ENCODE peak calls at places on chromosomes 3 and 15, in eight cellular contexts. V is adrenal gland, W is sigmoid colon, L is kidney epithelial cell, Z is tibial artery, F is psoas muscle, D is neural progenitor cell, Y is body of pancreas. G is an unnamed sample. For H3K36me3, the result is how much of the 10 kb centered on the place peaks cover.

GRCh38 chr3:45137656-45138181 is 8.5 kb downstream of the CDCP1 start:
- DNase-seq in V (no peak), W (no peak), L (no peak), Z (no peak), F (no peak), D (no peak), Y (peak), G (peak)

GRCh38 chr3:14780927-14781507 is 37.7 kb upstream of the FGD5 start:
- DNase-seq in V (no peak), W (peak), L (peak), Z (no peak), F (peak), D (peak), Y (peak), G (peak)

GRCh38 chr3:13832130-13832529 is 47.7 kb downstream of the WNT7A start:
- DNase-seq in V (no peak), W (no peak), L (no peak), Z (no peak), F (no peak), D (no peak), Y (no peak), G (no peak)

GRCh38 chr15:95684693-95685115 is 645.8 kb upstream of the NR2F2 start:
- DNase-seq in V (no peak), W (no peak), L (peak), Z (no peak), F (no peak), D (no peak), Y (peak), G (peak)

GRCh38 chr3:143090966-143091365 is 28.6 kb upstream of the CHST2 start:
- DNase-seq in V (no peak), W (no peak), L (no peak), Z (no peak), F (no peak), D (no peak), Y (no peak), G (no peak)

GRCh38 chr3:52402101-52402521 is 42.8 kb downstream of the SEMA3G start:
- DNase-seq in V (no peak), W (no peak), L (no peak), Z (no peak), F (peak), D (no peak), Y (no peak), G (no peak)

GRCh38 chr3:32347286-32348125 is 44.1 kb upstream of the CMTM7 start:
- DNase-seq in V (no peak), W (no peak), L (no peak), Z (no peak), F (peak), D (no peak), Y (no peak), G (no peak)

GRCh38 chr3:72446406-72447058 is 401.7 kb downstream of the SHQ1 start:
- DNase-seq in V (no peak), W (no peak), L (no peak), Z (no peak), F (no peak), D (no peak), Y (peak), G (no peak)

GRCh38 chr3:32945136-32945535 is 6.3 kb upstream of the CCR4 start:
- DNase-seq in V (no peak), W (no peak), L (peak), Z (no peak), F (no peak), D (no peak), Y (no peak), G (no peak)

GRCh38 chr3:190728574-190729246 is 133.8 kb downstream of the GMNC start:
- DNase-seq in V (no peak), W (no peak), L (no peak), Z (no peak), F (no peak), D (no peak), Y (no peak), G (peak)

GRCh38 chr15:52002351-52002750 is 16.7 kb upstream of the MAPK6 start:
- DNase-seq in V (no peak), W (no peak), L (no peak), Z (no peak), F (no peak), D (no peak), Y (no peak), G (no peak)

GRCh38 chr15:47964229-47964628 is 156.6 kb upstream of the SLC24A5 start:
- DNase-seq in V (no peak), W (no peak), L (no peak), Z (no peak), F (no peak), D (no peak), Y (no peak), G (no peak)

GRCh38 chr3:27626596-27627118 is 95.5 kb downstream of the EOMES start:
- DNase-seq in V (no peak), W (no peak), L (no peak), Z (no peak), F (no peak), D (no peak), Y (no peak), G (no peak)

GRCh38 chr3:195883160-195883559 is 25.2 kb downstream of the TNK2 start:
- DNase-seq in V (no peak), W (peak), L (no peak), Z (no peak), F (peak), D (no peak), Y (no peak), G (no peak)

GRCh38 chr3:121818578-121818977 is 16.3 kb downstream of the IQCB1 start:
- DNase-seq in V (no peak), W (no peak), L (no peak), Z (no peak), F (no peak), D (no peak), Y (no peak), G (no peak)

GRCh38 chr3:121821421-121822199 is 13.2 kb downstream of the IQCB1 start:
- DNase-seq in V (no peak), W (no peak), L (no peak), Z (no peak), F (no peak), D (no peak), Y (no peak), G (no peak)

GRCh38 chr3:121817753-121818152 is 17.1 kb downstream of the IQCB1 start:
- DNase-seq in V (no peak), W (no peak), L (no peak), Z (no peak), F (no peak), D (no peak), Y (no peak), G (no peak)

GRCh38 chr3:121819236-121819635 is 15.6 kb downstream of the IQCB1 start:
- DNase-seq in V (no peak), W (no peak), L (no peak), Z (no peak), F (no peak), D (no peak), Y (no peak), G (no peak)

GRCh38 chr3:121822973-121823372 is 11.9 kb downstream of the IQCB1 start:
- DNase-seq in V (no peak), W (no peak), L (no peak), Z (no peak), F (no peak), D (no peak), Y (no peak), G (no peak)
- H3K36me3 ChIP-seq in V (under half), W (under half), L (under half), Z (half or more), F (under half), D (under half), Y (under half), G (half or more)

DNA sequence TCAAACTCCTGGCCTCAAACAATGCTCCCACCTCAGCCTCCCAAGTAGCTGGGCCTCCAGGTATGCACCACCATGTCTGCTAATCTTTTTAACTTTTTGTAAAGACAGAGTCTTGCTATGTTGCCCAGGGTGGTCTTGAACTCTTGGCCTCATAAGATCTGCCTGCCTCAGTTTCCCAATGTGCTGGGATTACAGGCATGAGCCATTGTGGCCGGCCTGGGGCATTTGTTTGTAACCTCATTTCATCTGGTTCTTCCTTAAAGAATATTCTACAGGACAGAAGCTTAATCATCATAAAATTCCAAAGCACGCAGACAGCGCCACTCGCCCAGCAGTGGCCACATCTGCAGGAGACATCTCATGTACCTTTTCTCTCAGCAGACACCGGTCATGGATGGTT is 23.6 kb upstream of the CYFIP1 start:
- DNase-seq in V (no peak), W (peak), L (no peak), Z (no peak), F (no peak), D (no peak), Y (no peak), G (no peak)
- H3K36me3 ChIP-seq in V (half or more), W (under half), L (under half), Z (half or more), F (under half), D (under half), Y (under half), G (under half)

GRCh38 chr3:43309372-43310305 is 23.3 kb downstream of the SNRK start:
- DNase-seq in V (no peak), W (no peak), L (no peak), Z (no peak), F (no peak), D (no peak), Y (no peak), G (no peak)
- H3K36me3 ChIP-seq in V (under half), W (under half), L (under half), Z (under half), F (under half), D (under half), Y (under half), G (under half)

GRCh38 chr15:41820791-41821423 is 7.0 kb upstream of the JMJD7 start:
- DNase-seq in V (no peak), W (peak), L (no peak), Z (no peak), F (peak), D (no peak), Y (peak), G (no peak)
- H3K36me3 ChIP-seq in V (half or more), W (half or more), L (under half), Z (half or more), F (under half), D (under half), Y (under half), G (under half)

DNA sequence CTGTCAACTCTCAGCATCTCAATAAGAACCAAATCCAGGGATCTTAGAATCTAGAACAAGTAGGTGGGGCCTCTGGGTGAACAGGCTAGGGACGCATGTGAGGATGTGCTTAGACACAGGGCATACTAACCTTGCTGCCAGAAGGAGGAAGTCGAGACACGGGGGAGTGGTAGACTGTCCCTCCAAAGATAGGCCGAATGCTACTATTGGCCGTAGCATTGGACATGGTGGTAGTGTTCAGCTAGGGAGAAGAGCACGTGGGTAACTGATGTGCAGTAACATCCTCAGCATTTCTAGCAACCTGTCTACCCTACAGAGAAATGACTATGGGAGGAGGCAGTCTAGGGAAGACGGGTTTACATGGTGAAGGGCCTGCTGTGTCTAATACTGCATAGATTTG is 15.6 kb downstream of the RCCD1 start:
- DNase-seq in V (no peak), W (no peak), L (no peak), Z (no peak), F (no peak), D (no peak), Y (no peak), G (no peak)
- H3K36me3 ChIP-seq in V (under half), W (under half), L (under half), Z (under half), F (under half), D (under half), Y (under half), G (half or more)